ENCODE peak calls at places on chromosomes 12 and 14, in four cellular contexts. H is fibroblast of lung, T is astrocyte, Z is endothelial cell of umbilical vein. F is an unnamed sample. For H3K36me3, the result is how much of the 10 kb centered on the place peaks cover.

GRCh38 chr12:54028324-54029201 is at the start of gene HOXC6:
- DNase-seq in H (no peak), T (no peak), Z (peak), F (no peak)

GRCh38 chr14:105205718-105206208 is 24.7 kb upstream of the NUDT14 start:
- DNase-seq in H (no peak), Z (no peak), T (no peak), F (no peak)

GRCh38 chr12:27048822-27049752 is 26.7 kb downstream of the MED21 start:
- DNase-seq in Z (peak), T (peak), H (peak), F (peak)

GRCh38 chr14:99245541-99246511 is 26.2 kb downstream of the BCL11B start:
- DNase-seq in H (no peak), Z (no peak), T (no peak), F (peak)

GRCh38 chr12:26938660-26939185 is 453 bp downstream of the FGFR1OP2 start:
- DNase-seq in T (no peak), H (no peak), Z (no peak), F (peak)

GRCh38 chr12:28885275-28885674 is 263.8 kb upstream of the FAR2 start:
- DNase-seq in H (no peak), T (no peak), Z (no peak), F (no peak)

GRCh38 chr12:79615596-79616560 is 74.9 kb downstream of the PAWR start:
- DNase-seq in H (no peak), Z (no peak), T (no peak), F (no peak)

GRCh38 chr14:68518910-68519686 is 273.8 kb downstream of the ZFP36L1 start:
- DNase-seq in H (no peak), Z (no peak), T (no peak), F (no peak)

GRCh38 chr14:60179296-60179924 is 14.2 kb upstream of the DHRS7 start:
- DNase-seq in T (peak), H (peak), Z (no peak), F (no peak)

GRCh38 chr14:105854600-105855245 is 328.3 kb downstream of the TMEM121 start:
- DNase-seq in Z (no peak), T (no peak), H (no peak), F (no peak)

GRCh38 chr12:76247026-76247688 is 101.1 kb downstream of the BBS10 start:
- DNase-seq in H (peak), Z (no peak), T (no peak), F (no peak)

GRCh38 chr14:69937367-69937777 is 58.2 kb downstream of the SMOC1 start:
- DNase-seq in Z (peak), H (no peak), T (no peak), F (no peak)

GRCh38 chr12:27592548-27592947 is 68.5 kb downstream of the PPFIBP1 start:
- DNase-seq in Z (peak), H (peak), T (peak), F (peak)

GRCh38 chr12:131892711-131893604 is 1.5 kb upstream of the ULK1 start:
- DNase-seq in H (no peak), T (no peak), Z (no peak), F (no peak)

GRCh38 chr12:18320036-18320617 is 58.8 kb downstream of the PIK3C2G start:
- DNase-seq in Z (peak), T (peak), H (peak), F (peak)

GRCh38 chr14:33685698-33686097 is 265.2 kb downstream of the EGLN3 start:
- DNase-seq in H (no peak), Z (no peak), T (no peak), F (no peak)

GRCh38 chr12:115953450-115953849 is 324.0 kb downstream of the MED13L start:
- DNase-seq in H (no peak), T (no peak), Z (no peak), F (no peak)

GRCh38 chr12:53054112-53054878 is 4.4 kb downstream of the TNS2 start:
- DNase-seq in Z (peak), T (peak), H (peak), F (peak)

GRCh38 chr14:70156602-70157001 is 32.1 kb downstream of the SLC8A3 start:
- DNase-seq in H (no peak), T (no peak), Z (no peak), F (no peak)

GRCh38 chr14:50335389-50335788 is 23.3 kb downstream of the DMAC2L start:
- DNase-seq in T (peak), Z (peak), H (peak), F (peak)

GRCh38 chr12:115973066-115973465 is 304.4 kb downstream of the MED13L start:
- DNase-seq in Z (peak), T (peak), H (peak), F (no peak)

GRCh38 chr12:121723200-121723599 is 10.6 kb downstream of the TMEM120B start:
- DNase-seq in H (no peak), T (no peak), Z (no peak), F (no peak)

GRCh38 chr12:130881548-130881947 is 9.7 kb downstream of the RAN start:
- DNase-seq in T (no peak), Z (no peak), H (no peak), F (no peak)
- H3K36me3 ChIP-seq in T (under half), Z (under half), H (under half), F (under half)

DNA sequence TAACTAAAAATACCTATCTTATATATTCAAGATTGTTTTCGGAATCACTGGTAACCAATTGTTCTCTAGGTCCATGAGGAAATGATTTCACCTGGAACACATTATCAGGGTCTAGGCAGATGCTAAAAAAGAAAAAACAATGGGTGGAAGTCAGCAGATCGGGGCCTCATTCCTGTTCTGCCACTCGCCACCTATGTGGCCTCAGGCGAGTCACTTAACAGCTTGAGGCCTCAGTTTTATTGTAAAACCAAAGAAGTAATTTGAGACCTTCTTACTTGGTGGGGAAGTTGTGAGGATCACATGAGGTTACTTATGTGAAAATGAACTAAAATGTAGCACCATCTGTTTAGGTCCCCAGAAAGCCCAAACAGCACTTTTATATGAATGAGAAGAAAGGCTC is 6.2 kb upstream of the RNASE10 start:
- DNase-seq in H (no peak), T (no peak), Z (peak), F (peak)
- H3K4me2 ChIP-seq in H (no peak), T (no peak), Z (peak), F (no peak)

GRCh38 chr12:13918883-13919282 is 62.5 kb downstream of the GRIN2B start:
- DNase-seq in T (no peak), H (no peak), Z (no peak), F (no peak)

GRCh38 chr12:13924286-13924685 is 57.1 kb downstream of the GRIN2B start:
- DNase-seq in T (no peak), Z (no peak), H (no peak), F (no peak)
- H3K36me3 ChIP-seq in T (under half), Z (under half), H (under half), F (under half)

DNA sequence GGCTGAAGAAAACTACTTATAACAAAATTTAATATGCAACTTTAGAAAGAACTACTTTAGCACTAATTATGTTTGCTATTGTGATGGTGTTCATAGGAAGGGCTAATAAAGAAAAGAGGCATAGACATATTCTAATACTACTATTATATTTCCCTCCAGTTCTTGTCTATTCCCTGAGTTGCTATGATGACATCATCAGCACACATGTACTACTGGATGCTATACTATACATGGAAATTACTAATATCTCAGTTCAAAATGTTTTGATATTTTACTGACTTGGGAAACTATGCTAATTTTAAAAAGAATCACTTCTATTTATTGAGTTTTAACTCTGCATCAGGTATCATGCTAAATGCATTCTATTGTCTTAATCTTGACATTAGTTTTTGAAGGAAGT is 101.6 kb downstream of the EPS8 start:
- DNase-seq in H (no peak), Z (no peak), T (no peak), F (no peak)
- H3K4me2 ChIP-seq in H (no peak), Z (no peak), T (no peak), F (no peak)